ENCODE peak calls at places on chromosomes 1 and 21, in six cellular contexts. D is lower leg skin, E is gastrocnemius medialis, W is fibroblast of lung, N is glutamatergic neuron, H is cardiac muscle cell. Z is an unnamed sample.

GRCh38 chr1:28971980-28972771 is 57.8 kb downstream of the EPB41 start:
- DNase-seq in D (peak), E (no peak), W (peak), N (no peak), H (no peak), Z (no peak)

GRCh38 chr1:112423207-112423606 is 27.2 kb downstream of the CTTNBP2NL start:
- DNase-seq in D (no peak), E (no peak), W (no peak), N (no peak), H (no peak), Z (no peak)

GRCh38 chr1:27504588-27505419 is 14.8 kb upstream of the WASF2 start:
- DNase-seq in D (no peak), E (peak), W (peak), N (peak), H (peak), Z (peak)

GRCh38 chr1:79629414-79629813 is 622.9 kb upstream of the ADGRL4 start:
- DNase-seq in D (no peak), E (no peak), W (no peak), N (no peak), H (no peak), Z (no peak)

GRCh38 chr21:40070871-40071270 is 203.6 kb downstream of the PCP4 start:
- DNase-seq in D (no peak), E (no peak), W (no peak), N (no peak), H (no peak), Z (no peak)

GRCh38 chr1:226034482-226034881 is 28.0 kb upstream of the H3-3A start:
- DNase-seq in D (peak), E (peak), W (peak), N (no peak), H (no peak), Z (no peak)

GRCh38 chr1:41322835-41323234 is 38.4 kb upstream of the FOXO6 start:
- DNase-seq in D (no peak), E (peak), W (peak), N (no peak), H (peak), Z (peak)

GRCh38 chr1:903721-904270 is 19.9 kb upstream of the SAMD11 start:
- DNase-seq in D (no peak), E (peak), W (no peak), N (peak), H (no peak), Z (no peak)

GRCh38 chr1:37398096-37398495 is 76.3 kb upstream of the ZC3H12A start:
- DNase-seq in D (no peak), E (no peak), W (no peak), N (no peak), H (no peak), Z (no peak)
- TF ChIP-seq CTCF in D (no peak), E (no peak), W (no peak), N (no peak), H (no peak), Z (no peak)

DNA sequence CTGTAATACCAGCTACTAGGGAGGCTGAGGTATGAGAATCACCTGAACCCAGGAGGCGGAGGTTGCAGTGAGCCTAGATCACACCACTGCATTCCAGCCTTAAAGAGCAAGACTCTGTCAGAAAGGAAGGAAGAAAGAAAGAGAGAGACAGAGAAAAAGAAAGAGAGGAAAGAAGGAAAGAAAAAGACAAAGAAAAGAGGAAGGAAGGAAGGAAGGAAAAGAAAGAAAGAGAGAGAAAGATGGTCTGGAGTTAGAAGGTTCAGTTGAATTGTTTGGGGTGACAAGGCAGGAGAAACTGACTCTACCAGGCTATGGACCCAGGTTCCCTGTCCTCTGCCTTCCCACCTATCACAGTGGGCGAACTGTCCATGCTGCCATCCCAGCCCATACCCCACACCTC is 27.4 kb upstream of the PIK3CD start:
- DNase-seq in D (no peak), E (no peak), W (no peak), N (no peak), H (no peak), Z (no peak)
- TF ChIP-seq CTCF in D (no peak), E (no peak), W (no peak), N (no peak), H (no peak), Z (no peak)

GRCh38 chr1:63920154-63921117 is 146.6 kb downstream of the ROR1 start:
- DNase-seq in D (no peak), E (no peak), W (peak), N (no peak), H (peak), Z (no peak)
- TF ChIP-seq CTCF in D (no peak), E (peak), W (peak), N (no peak), H (peak), Z (no peak)

DNA sequence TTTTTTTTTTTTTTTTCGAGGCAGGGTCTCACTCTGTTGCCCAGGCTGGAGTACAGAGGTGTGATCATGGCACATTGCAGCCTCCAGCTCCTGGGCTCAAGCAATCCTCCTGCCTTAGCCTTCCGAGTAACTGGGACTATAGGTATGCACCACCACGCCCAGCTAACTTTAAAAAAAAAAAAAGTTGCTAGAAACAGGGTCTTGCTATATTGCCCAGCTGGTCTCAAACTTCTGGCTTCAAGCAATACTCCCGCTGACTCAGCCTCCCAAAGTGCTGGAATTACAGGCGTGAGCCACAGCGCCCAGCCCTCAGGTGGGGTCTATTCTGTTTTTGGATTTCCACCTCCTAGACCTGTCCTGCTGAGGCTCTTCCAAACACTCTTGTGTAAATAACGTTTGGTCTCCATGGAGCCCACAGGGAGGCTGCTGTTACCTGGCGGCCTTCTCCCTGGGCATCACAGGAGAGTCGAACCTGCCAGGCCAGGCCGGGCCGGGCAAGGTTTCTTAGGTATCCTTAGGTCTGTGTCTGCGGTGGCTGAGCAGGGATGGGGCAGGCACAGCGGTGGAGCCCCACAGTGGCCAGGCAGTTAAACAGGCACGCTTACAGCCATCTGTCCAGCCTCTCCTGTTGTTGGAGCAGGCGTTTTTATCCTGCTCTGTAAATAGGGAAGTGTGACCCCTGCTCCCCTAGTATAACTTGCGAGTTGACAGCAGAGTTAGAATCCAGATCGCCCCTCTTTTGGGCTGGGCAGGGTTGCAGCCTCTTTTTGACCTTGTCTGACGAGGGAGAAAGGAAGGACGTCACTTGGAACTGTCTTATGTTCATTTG is 18.8 kb downstream of the PLEKHM2 start:
- DNase-seq in D (no peak), E (peak), W (no peak), N (no peak), H (no peak), Z (no peak)
- TF ChIP-seq CTCF in D (no peak), E (no peak), W (peak), N (no peak), H (peak), Z (no peak)

GRCh38 chr1:88936223-88936523 is 44.8 kb upstream of the GTF2B start:
- DNase-seq in D (no peak), E (no peak), W (no peak), N (no peak), H (no peak), Z (no peak)
- TF ChIP-seq CTCF in D (no peak), E (no peak), W (no peak), N (peak), H (no peak), Z (peak)